ENCODE peak calls at places on chromosomes 2 and 18, in four cellular contexts. I, P, J and O are unnamed samples.

GRCh38 chr2:228522276-228522675 is 340.8 kb upstream of the SPHKAP start:
- DNase-seq in P (no peak), I (no peak), J (no peak), O (no peak)

GRCh38 chr2:40332096-40332826 is 119.6 kb downstream of the SLC8A1 start:
- DNase-seq in J (no peak), P (no peak), I (no peak), O (no peak)

GRCh38 chr2:190436552-190436951 is 28.4 kb downstream of the MFSD6 start:
- DNase-seq in J (no peak), P (no peak), I (no peak), O (no peak)

GRCh38 chr2:50223643-50224042 is 808.3 kb downstream of the NRXN1 start:
- DNase-seq in J (no peak), P (no peak), I (no peak), O (no peak)

GRCh38 chr2:55923091-55923977 is at the start of gene EFEMP1:
- DNase-seq in P (no peak), J (peak), I (peak), O (peak)

GRCh38 chr2:240326886-240327285 is 108.6 kb upstream of the GPC1 start:
- DNase-seq in J (no peak), P (no peak), I (no peak), O (peak)

GRCh38 chr2:70732736-70733427 is 35.1 kb downstream of the ADD2 start:
- DNase-seq in J (no peak), P (no peak), I (no peak), O (no peak)

GRCh38 chr2:214542866-214543265 is 132.0 kb downstream of the VWC2L start:
- DNase-seq in I (no peak), P (no peak), J (no peak), O (no peak)

GRCh38 chr18:51137891-51138290 is 59.6 kb downstream of the MEX3C start:
- DNase-seq in J (no peak), I (no peak), P (peak), O (no peak)

GRCh38 chr18:27704721-27705361 is 472.1 kb downstream of the CDH2 start:
- DNase-seq in J (no peak), P (no peak), I (no peak), O (no peak)

GRCh38 chr2:191666733-191667132 is 11.2 kb upstream of the NABP1 start:
- DNase-seq in I (no peak), P (no peak), J (no peak), O (no peak)

GRCh38 chr2:110650346-110650745 is 27.5 kb downstream of the BUB1 start:
- DNase-seq in J (no peak), I (no peak), P (no peak), O (no peak)

GRCh38 chr2:233329489-233330135 is 22.0 kb downstream of the SAG start:
- DNase-seq in J (no peak), I (no peak), P (no peak), O (no peak)

GRCh38 chr2:239343946-239344856 is 56.6 kb downstream of the HDAC4 start:
- DNase-seq in I (no peak), P (no peak), J (no peak), O (no peak)

GRCh38 chr2:190599073-190599472 is 49.8 kb upstream of the NAB1 start:
- DNase-seq in I (no peak), P (no peak), J (no peak), O (no peak)

GRCh38 chr2:232876978-232877441 is 6.9 kb downstream of the SNORC start:
- DNase-seq in I (no peak), P (no peak), J (no peak), O (no peak)

GRCh38 chr2:25829377-25829704 is 48.9 kb downstream of the ASXL2 start:
- DNase-seq in J (no peak), P (no peak), I (no peak), O (no peak)

GRCh38 chr2:231452799-231453508 is 11.3 kb downstream of the NCL start:
- DNase-seq in I (no peak), P (no peak), J (no peak), O (no peak)

GRCh38 chr2:36780231-36780808 is 83.8 kb downstream of the VIT start:
- DNase-seq in I (peak), J (no peak), P (no peak), O (no peak)

GRCh38 chr2:140442319-140442718 is 1662.1 kb upstream of the NXPH2 start:
- DNase-seq in I (no peak), P (no peak), J (no peak), O (no peak)

GRCh38 chr2:37324536-37324785 is 172 bp downstream of the PRKD3 start:
- DNase-seq in I (peak), J (peak), P (no peak), O (no peak)

GRCh38 chr2:237944302-237944701 is 22.5 kb upstream of the UBE2F start:
- DNase-seq in P (no peak), I (no peak), J (no peak), O (no peak)

GRCh38 chr2:150811259-150811912 is 323.9 kb upstream of the RND3 start:
- DNase-seq in P (no peak), J (no peak), I (peak), O (no peak)

GRCh38 chr2:112706170-112706664 is 14.6 kb upstream of the NT5DC4 start:
- DNase-seq in J (peak), P (no peak), I (no peak), O (no peak)

GRCh38 chr18:31711365-31712035 is 27.1 kb upstream of the B4GALT6 start:
- DNase-seq in I (no peak), P (no peak), J (no peak), O (no peak)

GRCh38 chr2:36663851-36664715 is 32.4 kb upstream of the VIT start:
- DNase-seq in P (no peak), J (no peak), I (peak), O (no peak)

DNA sequence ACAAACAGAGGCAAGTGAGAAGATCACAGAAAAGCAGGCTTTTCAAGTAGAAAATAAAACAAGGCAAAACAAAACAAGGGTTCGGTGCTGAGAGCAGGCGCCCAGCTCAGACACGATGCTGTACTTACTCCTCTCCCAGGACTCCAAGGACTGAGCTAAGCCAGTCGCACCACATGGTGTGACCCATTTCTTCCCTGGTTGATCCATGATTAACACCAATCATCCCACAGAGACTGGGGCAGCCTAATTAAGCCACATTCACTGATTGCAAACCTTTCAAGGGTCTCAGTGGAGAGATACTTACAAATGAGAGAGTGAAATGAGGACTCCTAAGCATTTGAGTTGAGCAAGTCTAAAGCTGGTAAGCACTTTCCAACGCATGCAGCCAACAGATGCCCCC is 155.2 kb downstream of the MYO5B start:
- DNase-seq in J (no peak), I (no peak), P (no peak), O (no peak)
- H3K27ac ChIP-seq in J (no peak), I (no peak), P (no peak), O (no peak)

GRCh38 chr2:241443486-241444223 is 64.7 kb downstream of the STK25 start:
- DNase-seq in I (no peak), J (peak), P (no peak), O (no peak)
- TF ChIP-seq CTCF in I (no peak), J (no peak), P (no peak), O (no peak)

GRCh38 chr2:185335879-185336278 is 402.7 kb upstream of the FSIP2 start:
- DNase-seq in I (no peak), J (no peak), P (no peak), O (no peak)
- H3K27ac ChIP-seq in I (no peak), J (no peak), P (no peak), O (no peak)

GRCh38 chr2:147451902-147452515 is 392.8 kb upstream of the ACVR2A start:
- DNase-seq in I (no peak), J (no peak), P (peak), O (no peak)
- TF ChIP-seq CTCF in I (no peak), J (no peak), P (no peak), O (no peak)